ENCODE peak calls at places on chromosome 16, in seven cellular contexts. Q is HuH-7.5, T is HFF-Myc, X is neural crest cell, U is cardiac fibroblast, P is OCI-M1, M is psoas muscle. D is an unnamed sample.

GRCh38 chr16:81779540-81780320 is 639 bp downstream of the PLCG2 start:
- DNase-seq in Q (peak), T (no peak), X (peak), U (peak), P (peak), M (peak), D (no peak)

GRCh38 chr16:88264641-88265285 is 118.0 kb upstream of the ZNF469 start:
- DNase-seq in Q (no peak), T (no peak), X (no peak), U (peak), P (peak), M (peak), D (peak)

GRCh38 chr16:54194008-54194731 is 92.4 kb downstream of the IRX3 start:
- DNase-seq in Q (no peak), T (peak), X (no peak), U (peak), P (no peak), M (peak), D (no peak)

GRCh38 chr16:82282662-82283061 is 112.6 kb upstream of the MPHOSPH6 start:
- DNase-seq in Q (no peak), T (no peak), X (no peak), U (no peak), P (no peak), M (no peak), D (no peak)

GRCh38 chr16:8796469-8797363 is 723 bp downstream of the TMEM186 start:
- DNase-seq in Q (no peak), T (no peak), X (no peak), U (no peak), P (no peak), M (no peak), D (no peak)

GRCh38 chr16:88393034-88393433 is 10.3 kb downstream of the ZNF469 start:
- DNase-seq in Q (no peak), T (peak), X (no peak), U (no peak), P (no peak), M (peak), D (no peak)

GRCh38 chr16:75341934-75342811 is 90.7 kb upstream of the BCAR1 start:
- DNase-seq in Q (no peak), T (no peak), X (no peak), U (peak), P (no peak), M (no peak), D (peak)

GRCh38 chr16:85017151-85017550 is 5.8 kb upstream of the ZDHHC7 start:
- DNase-seq in Q (no peak), T (no peak), X (no peak), U (no peak), P (no peak), M (no peak), D (no peak)

GRCh38 chr16:10929853-10930754 is 12.2 kb downstream of the DEXI start:
- DNase-seq in Q (no peak), T (no peak), X (no peak), U (no peak), P (no peak), M (peak), D (no peak)

GRCh38 chr16:5526826-5527225 is 429.2 kb upstream of the EEF2KMT start:
- DNase-seq in Q (no peak), T (no peak), X (no peak), U (no peak), P (no peak), M (no peak), D (no peak)

GRCh38 chr16:71526111-71526998 is at the start of gene CHST4:
- DNase-seq in Q (no peak), T (no peak), X (no peak), U (peak), P (peak), M (peak), D (peak)

D was measured in AG08396.